ENCODE peak calls at places on chromosomes 2 and 18, in nine cellular contexts. One of them, this sample, is unnamed. For H3K4me1, the result is how much of the 10 kb centered on the place peaks cover.

GRCh38 chr2:240881913-240882312 is 13.3 kb downstream of the AGXT start:
- DNase-seq in A549: no peak
- DNase-seq in K562: no peak
- DNase-seq in SJCRH30: peak
- DNase-seq in heart right ventricle: no peak
- DNase-seq in tibial artery: no peak
- DNase-seq in neuronal stem cell: no peak
- DNase-seq in endothelial cell of umbilical vein: no peak
- DNase-seq in left lung: no peak
- DNase-seq in this sample: no peak

GRCh38 chr2:45962522-45962921 is 311.0 kb downstream of the PRKCE start:
- DNase-seq in A549: peak
- DNase-seq in K562: no peak
- DNase-seq in SJCRH30: peak
- DNase-seq in heart right ventricle: peak
- DNase-seq in tibial artery: no peak
- DNase-seq in neuronal stem cell: no peak
- DNase-seq in endothelial cell of umbilical vein: peak
- DNase-seq in left lung: no peak
- DNase-seq in this sample: peak

GRCh38 chr18:58581265-58581664 is 47.6 kb downstream of the ALPK2 start:
- DNase-seq in A549: peak
- DNase-seq in K562: no peak
- DNase-seq in SJCRH30: peak
- DNase-seq in heart right ventricle: no peak
- DNase-seq in tibial artery: no peak
- DNase-seq in neuronal stem cell: no peak
- DNase-seq in endothelial cell of umbilical vein: no peak
- DNase-seq in left lung: no peak
- DNase-seq in this sample: no peak

GRCh38 chr18:811192-812122 is 585 bp downstream of the YES1 start:
- DNase-seq in A549: no peak
- DNase-seq in K562: no peak
- DNase-seq in SJCRH30: peak
- DNase-seq in heart right ventricle: peak
- DNase-seq in tibial artery: peak
- DNase-seq in neuronal stem cell: peak
- DNase-seq in endothelial cell of umbilical vein: peak
- DNase-seq in left lung: no peak
- DNase-seq in this sample: no peak

GRCh38 chr2:132891456-132891855 is 221.5 kb upstream of the LYPD1 start:
- DNase-seq in A549: no peak
- DNase-seq in K562: no peak
- DNase-seq in SJCRH30: no peak
- DNase-seq in heart right ventricle: no peak
- DNase-seq in tibial artery: no peak
- DNase-seq in neuronal stem cell: no peak
- DNase-seq in endothelial cell of umbilical vein: no peak
- DNase-seq in left lung: no peak
- DNase-seq in this sample: no peak

GRCh38 chr18:47901624-47902362 is 28.7 kb downstream of the SMAD2 start:
- DNase-seq in A549: no peak
- DNase-seq in K562: no peak
- DNase-seq in SJCRH30: no peak
- DNase-seq in heart right ventricle: no peak
- DNase-seq in tibial artery: no peak
- DNase-seq in neuronal stem cell: no peak
- DNase-seq in endothelial cell of umbilical vein: no peak
- DNase-seq in left lung: no peak
- DNase-seq in this sample: no peak

GRCh38 chr2:187037310-187037709 is 188.3 kb upstream of the ZSWIM2 start:
- DNase-seq in A549: no peak
- DNase-seq in K562: no peak
- DNase-seq in SJCRH30: no peak
- DNase-seq in heart right ventricle: no peak
- DNase-seq in tibial artery: no peak
- DNase-seq in neuronal stem cell: no peak
- DNase-seq in endothelial cell of umbilical vein: no peak
- DNase-seq in left lung: no peak
- DNase-seq in this sample: no peak

GRCh38 chr2:134189009-134189717 is 64.7 kb upstream of the MGAT5 start:
- DNase-seq in A549: peak
- DNase-seq in K562: no peak
- DNase-seq in SJCRH30: no peak
- DNase-seq in heart right ventricle: no peak
- DNase-seq in tibial artery: no peak
- DNase-seq in neuronal stem cell: no peak
- DNase-seq in endothelial cell of umbilical vein: no peak
- DNase-seq in left lung: no peak
- DNase-seq in this sample: no peak

GRCh38 chr2:65232636-65233035 is 5.0 kb downstream of the ACTR2 start:
- DNase-seq in A549: peak
- DNase-seq in K562: no peak
- DNase-seq in SJCRH30: no peak
- DNase-seq in heart right ventricle: no peak
- DNase-seq in tibial artery: no peak
- DNase-seq in neuronal stem cell: no peak
- DNase-seq in endothelial cell of umbilical vein: peak
- DNase-seq in left lung: no peak
- DNase-seq in this sample: no peak
- H3K4me1 ChIP-seq in A549: under half
- H3K4me1 ChIP-seq in K562: under half
- H3K4me1 ChIP-seq in SJCRH30: under half
- H3K4me1 ChIP-seq in heart right ventricle: half or more
- H3K4me1 ChIP-seq in tibial artery: under half
- H3K4me1 ChIP-seq in neuronal stem cell: under half
- H3K4me1 ChIP-seq in endothelial cell of umbilical vein: under half
- H3K4me1 ChIP-seq in left lung: half or more
- H3K4me1 ChIP-seq in this sample: under half

GRCh38 chr2:70596739-70597138 is 43.1 kb upstream of the TGFA start:
- DNase-seq in A549: no peak
- DNase-seq in K562: no peak
- DNase-seq in SJCRH30: peak
- DNase-seq in heart right ventricle: no peak
- DNase-seq in tibial artery: no peak
- DNase-seq in neuronal stem cell: no peak
- DNase-seq in endothelial cell of umbilical vein: peak
- DNase-seq in left lung: no peak
- DNase-seq in this sample: no peak
- H3K27ac ChIP-seq in A549: peak
- H3K27ac ChIP-seq in K562: no peak
- H3K27ac ChIP-seq in SJCRH30: peak
- H3K27ac ChIP-seq in heart right ventricle: no peak
- H3K27ac ChIP-seq in tibial artery: no peak
- H3K27ac ChIP-seq in neuronal stem cell: peak
- H3K27ac ChIP-seq in endothelial cell of umbilical vein: peak
- H3K27ac ChIP-seq in left lung: no peak
- H3K27ac ChIP-seq in this sample: no peak

GRCh38 chr2:104856973-104857261 is 3.0 kb downstream of the POU3F3 start:
- DNase-seq in A549: no peak
- DNase-seq in K562: no peak
- DNase-seq in SJCRH30: no peak
- DNase-seq in heart right ventricle: no peak
- DNase-seq in tibial artery: no peak
- DNase-seq in neuronal stem cell: no peak
- DNase-seq in endothelial cell of umbilical vein: no peak
- DNase-seq in left lung: no peak
- DNase-seq in this sample: no peak

GRCh38 chr2:104859310-104860130 is 5.6 kb downstream of the POU3F3 start:
- DNase-seq in A549: no peak
- DNase-seq in K562: no peak
- DNase-seq in SJCRH30: no peak
- DNase-seq in heart right ventricle: no peak
- DNase-seq in tibial artery: no peak
- DNase-seq in neuronal stem cell: no peak
- DNase-seq in endothelial cell of umbilical vein: no peak
- DNase-seq in left lung: no peak
- DNase-seq in this sample: no peak

GRCh38 chr2:104856086-104856972 is 2.4 kb downstream of the POU3F3 start:
- DNase-seq in A549: peak
- DNase-seq in K562: no peak
- DNase-seq in SJCRH30: no peak
- DNase-seq in heart right ventricle: no peak
- DNase-seq in tibial artery: no peak
- DNase-seq in neuronal stem cell: no peak
- DNase-seq in endothelial cell of umbilical vein: no peak
- DNase-seq in left lung: peak
- DNase-seq in this sample: no peak

GRCh38 chr2:104858325-104858978 is 4.5 kb downstream of the POU3F3 start:
- DNase-seq in A549: no peak
- DNase-seq in K562: no peak
- DNase-seq in SJCRH30: no peak
- DNase-seq in heart right ventricle: no peak
- DNase-seq in tibial artery: no peak
- DNase-seq in neuronal stem cell: no peak
- DNase-seq in endothelial cell of umbilical vein: no peak
- DNase-seq in left lung: no peak
- DNase-seq in this sample: no peak

DNA sequence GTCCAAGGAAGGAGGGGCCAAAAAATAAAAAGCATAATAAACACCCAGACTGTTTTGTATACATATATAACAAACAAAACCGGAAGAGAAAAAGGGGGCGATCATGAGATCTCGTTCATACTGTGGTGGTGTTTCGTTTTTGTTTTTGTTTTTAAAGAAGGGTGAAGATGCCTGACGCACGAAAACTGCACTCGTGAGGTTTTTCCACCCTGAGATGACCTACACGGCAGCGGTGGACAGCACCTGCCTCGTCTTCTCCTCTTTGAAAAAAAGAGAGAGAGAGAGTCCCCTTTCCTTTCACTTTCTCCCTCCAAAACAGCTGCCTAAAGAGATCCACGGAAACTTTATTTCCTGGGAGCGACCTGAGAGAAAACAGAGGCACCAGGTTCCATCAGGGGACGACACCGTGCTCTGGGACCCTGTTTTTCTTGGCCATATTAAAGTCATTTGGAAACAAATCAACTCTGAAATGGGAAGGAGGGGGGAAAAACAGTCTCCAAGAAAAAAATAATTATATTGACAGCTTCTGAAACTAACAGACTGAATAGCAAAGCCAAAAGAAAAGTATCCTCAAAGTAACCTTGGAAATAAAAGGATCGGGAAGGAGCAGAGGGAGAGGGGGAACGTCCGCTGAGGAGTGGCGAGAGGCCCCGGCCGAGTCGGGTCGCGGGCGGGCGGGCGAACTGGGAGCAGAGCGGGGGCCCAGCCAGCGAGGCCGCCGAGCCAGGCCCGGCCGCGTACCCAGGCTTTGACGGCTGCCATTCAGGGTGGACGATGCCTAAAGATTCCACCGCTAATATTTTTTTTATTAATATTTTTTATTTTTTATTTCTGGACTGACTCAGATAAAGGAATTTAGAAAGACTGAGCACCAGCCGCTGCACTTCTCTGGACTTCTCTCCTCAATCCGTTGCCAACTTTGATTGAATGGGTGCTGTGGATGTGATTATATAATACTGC is 3.6 kb downstream of the POU3F3 start:
- DNase-seq in A549: no peak
- DNase-seq in K562: no peak
- DNase-seq in SJCRH30: no peak
- DNase-seq in heart right ventricle: no peak
- DNase-seq in tibial artery: no peak
- DNase-seq in neuronal stem cell: no peak
- DNase-seq in endothelial cell of umbilical vein: no peak
- DNase-seq in left lung: no peak
- DNase-seq in this sample: no peak
- H3K4me1 ChIP-seq in A549: under half
- H3K4me1 ChIP-seq in K562: under half
- H3K4me1 ChIP-seq in SJCRH30: under half
- H3K4me1 ChIP-seq in heart right ventricle: under half
- H3K4me1 ChIP-seq in tibial artery: under half
- H3K4me1 ChIP-seq in neuronal stem cell: under half
- H3K4me1 ChIP-seq in endothelial cell of umbilical vein: under half
- H3K4me1 ChIP-seq in left lung: under half
- H3K4me1 ChIP-seq in this sample: under half

DNA sequence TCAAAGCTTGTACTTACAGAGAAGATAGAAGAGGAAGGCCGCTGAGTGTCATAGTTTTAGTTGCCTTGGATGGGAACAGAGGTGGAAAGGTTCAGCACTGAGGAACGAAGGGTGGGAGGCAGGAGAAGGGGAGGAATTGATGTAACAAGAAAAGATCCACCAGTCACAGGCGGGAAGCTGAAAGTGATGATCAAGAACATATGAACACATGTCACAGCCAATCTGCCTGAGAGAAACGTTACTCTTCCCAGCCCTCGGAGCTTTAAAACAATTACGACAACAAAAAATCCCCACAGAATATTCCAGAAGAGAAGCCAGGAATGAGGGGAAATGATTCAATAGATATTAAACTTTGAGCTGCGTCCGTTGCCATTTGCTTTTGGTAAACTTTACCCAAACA is 87.1 kb downstream of the TSHZ1 start:
- DNase-seq in A549: no peak
- DNase-seq in K562: no peak
- DNase-seq in SJCRH30: no peak
- DNase-seq in heart right ventricle: no peak
- DNase-seq in tibial artery: no peak
- DNase-seq in neuronal stem cell: no peak
- DNase-seq in endothelial cell of umbilical vein: no peak
- DNase-seq in left lung: no peak
- DNase-seq in this sample: no peak
- H3K27ac ChIP-seq in A549: no peak
- H3K27ac ChIP-seq in K562: no peak
- H3K27ac ChIP-seq in SJCRH30: no peak
- H3K27ac ChIP-seq in heart right ventricle: no peak
- H3K27ac ChIP-seq in tibial artery: no peak
- H3K27ac ChIP-seq in neuronal stem cell: no peak
- H3K27ac ChIP-seq in endothelial cell of umbilical vein: no peak
- H3K27ac ChIP-seq in left lung: no peak
- H3K27ac ChIP-seq in this sample: peak

DNA sequence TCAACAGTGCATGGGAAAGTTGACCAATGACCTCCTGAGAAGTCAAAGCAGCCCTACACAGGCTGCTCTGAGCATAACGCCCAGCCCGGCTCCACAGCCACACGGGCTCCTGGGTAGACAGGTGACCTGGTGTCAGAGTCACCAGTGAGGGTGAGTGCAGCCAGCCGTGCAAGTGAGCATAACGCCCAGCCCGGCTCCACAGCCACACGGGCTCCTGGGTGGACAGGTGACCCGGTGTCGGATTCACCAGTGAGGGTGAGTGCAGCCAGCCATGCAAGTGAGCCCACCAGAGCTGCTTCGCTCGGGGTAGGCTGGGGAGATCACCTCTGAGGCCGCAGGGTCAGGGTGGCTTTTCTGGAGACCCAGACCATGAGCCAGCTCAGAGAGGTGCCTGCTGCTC is 94.3 kb upstream of the TMEM18 start:
- DNase-seq in A549: no peak
- DNase-seq in K562: no peak
- DNase-seq in SJCRH30: no peak
- DNase-seq in heart right ventricle: no peak
- DNase-seq in tibial artery: no peak
- DNase-seq in neuronal stem cell: no peak
- DNase-seq in endothelial cell of umbilical vein: no peak
- DNase-seq in left lung: no peak
- DNase-seq in this sample: no peak
- H3K4me1 ChIP-seq in A549: under half
- H3K4me1 ChIP-seq in K562: under half
- H3K4me1 ChIP-seq in SJCRH30: under half
- H3K4me1 ChIP-seq in heart right ventricle: under half
- H3K4me1 ChIP-seq in tibial artery: under half
- H3K4me1 ChIP-seq in neuronal stem cell: under half
- H3K4me1 ChIP-seq in endothelial cell of umbilical vein: under half
- H3K4me1 ChIP-seq in left lung: under half
- H3K4me1 ChIP-seq in this sample: under half

GRCh38 chr2:17680119-17680518 is 73.5 kb downstream of the SMC6 start:
- DNase-seq in A549: no peak
- DNase-seq in K562: no peak
- DNase-seq in SJCRH30: no peak
- DNase-seq in heart right ventricle: no peak
- DNase-seq in tibial artery: no peak
- DNase-seq in neuronal stem cell: no peak
- DNase-seq in endothelial cell of umbilical vein: no peak
- DNase-seq in left lung: no peak
- DNase-seq in this sample: no peak
- H3K27ac ChIP-seq in A549: no peak
- H3K27ac ChIP-seq in K562: no peak
- H3K27ac ChIP-seq in SJCRH30: no peak
- H3K27ac ChIP-seq in heart right ventricle: no peak
- H3K27ac ChIP-seq in tibial artery: no peak
- H3K27ac ChIP-seq in neuronal stem cell: no peak
- H3K27ac ChIP-seq in endothelial cell of umbilical vein: no peak
- H3K27ac ChIP-seq in left lung: no peak
- H3K27ac ChIP-seq in this sample: no peak